ENCODE peak calls at places on chromosome 19, in eight cellular contexts. F is colonic mucosa, W is aorta, V is heart right ventricle, S is AG04450, E is uterus, B is transverse colon, O is right cardiac atrium. G is an unnamed sample.

GRCh38 chr19:2548966-2549365 is 73.0 kb downstream of the GADD45B start:
- DNase-seq in F (no peak), W (peak), V (no peak), S (no peak), E (no peak), B (no peak), O (peak), G (no peak)

GRCh38 chr19:38321646-38322323 is 2.1 kb downstream of the KCNK6 start:
- DNase-seq in F (no peak), W (peak), V (peak), S (no peak), E (peak), B (peak), O (peak), G (no peak)

GRCh38 chr19:18433039-18433691 is 4.8 kb downstream of the ISYNA1 start:
- DNase-seq in F (no peak), W (no peak), V (no peak), S (no peak), E (peak), B (no peak), O (peak), G (no peak)

GRCh38 chr19:30004403-30004802 is 62.4 kb downstream of the URI1 start:
- DNase-seq in F (no peak), W (no peak), V (no peak), S (no peak), E (no peak), B (no peak), O (no peak), G (no peak)

GRCh38 chr19:38265213-38265861 is 964 bp downstream of the SPINT2 start:
- DNase-seq in F (peak), W (peak), V (no peak), S (no peak), E (no peak), B (peak), O (peak), G (peak)

GRCh38 chr19:7177926-7178325 is 108.4 kb downstream of the ZNF557 start:
- DNase-seq in F (no peak), W (no peak), V (no peak), S (no peak), E (no peak), B (no peak), O (no peak), G (no peak)

GRCh38 chr19:39200818-39201145 is 3.3 kb downstream of the SYCN start:
- DNase-seq in F (no peak), W (no peak), V (no peak), S (no peak), E (no peak), B (no peak), O (peak), G (no peak)

GRCh38 chr19:5971714-5972354 is 6.1 kb downstream of the RANBP3 start:
- DNase-seq in F (no peak), W (no peak), V (no peak), S (no peak), E (no peak), B (no peak), O (no peak), G (no peak)

GRCh38 chr19:40702337-40703012 is 12.0 kb upstream of the NUMBL start:
- DNase-seq in F (no peak), W (no peak), V (peak), S (no peak), E (peak), B (no peak), O (peak), G (no peak)

GRCh38 chr19:4229179-4229931 is at the start of gene EBI3:
- DNase-seq in F (no peak), W (peak), V (no peak), S (no peak), E (no peak), B (peak), O (peak), G (no peak)

GRCh38 chr19:12484371-12485322 is at the start of gene ZNF709:
- DNase-seq in F (peak), W (peak), V (peak), S (peak), E (peak), B (peak), O (peak), G (peak)

GRCh38 chr19:19686580-19686979 is 17.9 kb downstream of the ZNF101 start:
- DNase-seq in F (no peak), W (no peak), V (no peak), S (no peak), E (no peak), B (no peak), O (no peak), G (no peak)

GRCh38 chr19:36528921-36529518 is 949 bp upstream of the ZNF260 start:
- DNase-seq in F (no peak), W (no peak), V (no peak), S (no peak), E (no peak), B (no peak), O (no peak), G (no peak)

GRCh38 chr19:53991224-53992113 is at the start of gene CACNG6:
- DNase-seq in F (no peak), W (no peak), V (no peak), S (no peak), E (no peak), B (no peak), O (peak), G (no peak)

GRCh38 chr19:50334741-50335421 is 5.7 kb upstream of the KCNC3 start:
- DNase-seq in F (no peak), W (no peak), V (no peak), S (no peak), E (no peak), B (no peak), O (no peak), G (no peak)

GRCh38 chr19:54172764-54173699 is at the start of gene TMC4:
- DNase-seq in F (peak), W (no peak), V (no peak), S (no peak), E (no peak), B (peak), O (peak), G (peak)

GRCh38 chr19:13155472-13156284 is 5.5 kb downstream of the IER2 start:
- DNase-seq in F (peak), W (peak), V (peak), S (no peak), E (peak), B (peak), O (peak), G (peak)

GRCh38 chr19:5905072-5905778 is 553 bp downstream of the VMAC start:
- DNase-seq in F (no peak), W (no peak), V (no peak), S (no peak), E (no peak), B (no peak), O (peak), G (no peak)

GRCh38 chr19:7641288-7642276 is 4.7 kb downstream of the STXBP2 start:
- DNase-seq in F (no peak), W (no peak), V (no peak), S (no peak), E (no peak), B (no peak), O (peak), G (no peak)

GRCh38 chr19:35528218-35529038 is at the start of gene SBSN:
- DNase-seq in F (no peak), W (no peak), V (no peak), S (no peak), E (no peak), B (no peak), O (peak), G (no peak)

GRCh38 chr19:50158577-50158976 is 4.5 kb downstream of the IZUMO2 start:
- DNase-seq in F (no peak), W (no peak), V (no peak), S (no peak), E (no peak), B (no peak), O (no peak), G (no peak)

GRCh38 chr19:46000497-46001246 is 5.4 kb downstream of the CCDC61 start:
- DNase-seq in F (peak), W (peak), V (peak), S (no peak), E (no peak), B (peak), O (peak), G (peak)

GRCh38 chr19:45275370-45275971 is 24.4 kb downstream of the MARK4 start:
- DNase-seq in F (no peak), W (no peak), V (no peak), S (no peak), E (no peak), B (no peak), O (no peak), G (no peak)

GRCh38 chr19:39448271-39448670 is 2.9 kb downstream of the SUPT5H start:
- DNase-seq in F (no peak), W (no peak), V (no peak), S (no peak), E (no peak), B (no peak), O (peak), G (no peak)

GRCh38 chr19:19662866-19663291 is 597 bp downstream of the ATP13A1 start:
- DNase-seq in F (peak), W (no peak), V (no peak), S (no peak), E (no peak), B (no peak), O (no peak), G (peak)

GRCh38 chr19:30167206-30167903 is 204.8 kb upstream of the ZNF536 start:
- DNase-seq in F (no peak), W (no peak), V (no peak), S (no peak), E (no peak), B (no peak), O (no peak), G (no peak)

GRCh38 chr19:55118401-55118991 is 1.1 kb upstream of the PPP1R12C start:
- DNase-seq in F (peak), W (peak), V (peak), S (no peak), E (peak), B (peak), O (peak), G (peak)

GRCh38 chr19:3389876-3390361 is 23.5 kb downstream of the NFIC start:
- DNase-seq in F (peak), W (no peak), V (no peak), S (no peak), E (no peak), B (no peak), O (no peak), G (no peak)

GRCh38 chr19:17450264-17451075 is 2.0 kb upstream of the TMEM221 start:
- DNase-seq in F (no peak), W (no peak), V (no peak), S (no peak), E (no peak), B (no peak), O (no peak), G (peak)

GRCh38 chr19:39160523-39160861 is 34.9 kb downstream of the PAK4 start:
- DNase-seq in F (no peak), W (peak), V (peak), S (peak), E (peak), B (no peak), O (peak), G (no peak)

GRCh38 chr19:53132231-53132991 is at the start of gene ZNF415:
- DNase-seq in F (peak), W (peak), V (peak), S (peak), E (peak), B (peak), O (peak), G (peak)

GRCh38 chr19:40371802-40372122 is 18.2 kb downstream of the HIPK4 start:
- DNase-seq in F (no peak), W (no peak), V (no peak), S (no peak), E (no peak), B (no peak), O (no peak), G (no peak)

GRCh38 chr19:34173145-34173956 is 1.0 kb downstream of the LSM14A start:
- DNase-seq in F (peak), W (peak), V (no peak), S (no peak), E (peak), B (peak), O (no peak), G (peak)

GRCh38 chr19:35299523-35300339 is 7.8 kb downstream of the MAG start:
- DNase-seq in F (no peak), W (no peak), V (no peak), S (no peak), E (no peak), B (no peak), O (peak), G (peak)

GRCh38 chr19:14073925-14074838 is 1.6 kb downstream of the MISP3 start:
- DNase-seq in F (peak), W (no peak), V (no peak), S (no peak), E (peak), B (peak), O (peak), G (peak)

GRCh38 chr19:55591555-55591954 is 7.8 kb downstream of the FIZ1 start:
- DNase-seq in F (no peak), W (no peak), V (no peak), S (no peak), E (no peak), B (no peak), O (peak), G (no peak)

GRCh38 chr19:33727331-33728028 is 69.2 kb upstream of the KCTD15 start:
- DNase-seq in F (no peak), W (no peak), V (no peak), S (no peak), E (no peak), B (no peak), O (no peak), G (no peak)

GRCh38 chr19:9018163-9018875 is 8.1 kb upstream of the MUC16 start:
- DNase-seq in F (no peak), W (no peak), V (no peak), S (no peak), E (peak), B (no peak), O (peak), G (no peak)

GRCh38 chr19:49019242-49019932 is 2.5 kb upstream of the LHB start:
- DNase-seq in F (peak), W (peak), V (peak), S (no peak), E (peak), B (peak), O (peak), G (peak)
- H3K27ac ChIP-seq in F (no peak), W (no peak), V (no peak), S (no peak), E (no peak), B (no peak), O (no peak), G (no peak)

GRCh38 chr19:1435378-1435989 is 2.7 kb upstream of the RPS15 start:
- DNase-seq in F (no peak), W (no peak), V (no peak), S (no peak), E (no peak), B (no peak), O (no peak), G (no peak)

GRCh38 chr19:1438933-1439358 is 750 bp downstream of the RPS15 start:
- DNase-seq in F (no peak), W (no peak), V (no peak), S (no peak), E (no peak), B (no peak), O (no peak), G (no peak)

GRCh38 chr19:1438035-1438932 is at the start of gene RPS15:
- DNase-seq in F (peak), W (peak), V (peak), S (peak), E (peak), B (peak), O (peak), G (peak)

GRCh38 chr19:1440418-1440801 is 2.2 kb downstream of the RPS15 start:
- DNase-seq in F (no peak), W (no peak), V (no peak), S (no peak), E (no peak), B (no peak), O (no peak), G (no peak)

GRCh38 chr19:1437609-1438008 is 587 bp upstream of the RPS15 start:
- DNase-seq in F (no peak), W (no peak), V (no peak), S (no peak), E (no peak), B (no peak), O (no peak), G (no peak)
- H3K4me3 ChIP-seq in F (peak), W (no peak), V (no peak), S (no peak), E (no peak), B (no peak), O (no peak), G (no peak)

DNA sequence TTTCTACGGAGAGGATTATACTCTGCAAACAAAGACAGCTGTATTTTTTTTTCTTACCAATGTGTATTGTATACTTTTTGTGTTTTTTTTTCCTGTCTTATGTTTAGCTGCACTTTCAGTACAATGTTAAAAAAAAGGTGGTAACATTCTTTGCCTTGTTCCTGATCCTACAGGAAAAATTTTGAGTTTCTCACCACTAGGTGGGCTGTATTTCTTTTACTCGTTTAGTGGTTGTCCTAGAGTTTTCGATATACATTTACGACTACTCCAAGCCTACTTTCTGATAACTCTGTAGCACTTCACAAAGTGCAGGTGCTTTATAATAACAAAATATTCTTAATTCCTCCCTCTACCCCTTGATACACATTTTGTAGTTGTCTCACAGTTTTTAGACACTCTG is 652.2 kb downstream of the UQCRFS1 start:
- DNase-seq in F (no peak), W (no peak), V (no peak), S (no peak), E (no peak), B (no peak), O (no peak), G (no peak)
- H3K27ac ChIP-seq in F (no peak), W (no peak), V (no peak), S (no peak), E (no peak), B (no peak), O (no peak), G (no peak)

GRCh38 chr19:42177686-42178019 is 39.8 kb downstream of the DEDD2 start:
- DNase-seq in F (no peak), W (no peak), V (no peak), S (no peak), E (no peak), B (no peak), O (no peak), G (no peak)
- H3K4me3 ChIP-seq in F (no peak), W (no peak), V (no peak), S (no peak), E (no peak), B (no peak), O (no peak), G (no peak)

GRCh38 chr19:10416083-10416379 is 4.3 kb upstream of the PDE4A start:
- DNase-seq in F (no peak), W (no peak), V (no peak), S (no peak), E (no peak), B (no peak), O (no peak), G (no peak)

GRCh38 chr19:10416380-10417257 is 3.7 kb upstream of the PDE4A start:
- DNase-seq in F (peak), W (peak), V (peak), S (peak), E (peak), B (peak), O (peak), G (peak)

GRCh38 chr19:10408511-10409291 is 5.4 kb upstream of the CDC37 start:
- DNase-seq in F (no peak), W (peak), V (no peak), S (no peak), E (no peak), B (peak), O (peak), G (no peak)

GRCh38 chr19:10407102-10407501 is 3.8 kb upstream of the CDC37 start:
- DNase-seq in F (no peak), W (no peak), V (no peak), S (no peak), E (no peak), B (no peak), O (no peak), G (no peak)

DNA sequence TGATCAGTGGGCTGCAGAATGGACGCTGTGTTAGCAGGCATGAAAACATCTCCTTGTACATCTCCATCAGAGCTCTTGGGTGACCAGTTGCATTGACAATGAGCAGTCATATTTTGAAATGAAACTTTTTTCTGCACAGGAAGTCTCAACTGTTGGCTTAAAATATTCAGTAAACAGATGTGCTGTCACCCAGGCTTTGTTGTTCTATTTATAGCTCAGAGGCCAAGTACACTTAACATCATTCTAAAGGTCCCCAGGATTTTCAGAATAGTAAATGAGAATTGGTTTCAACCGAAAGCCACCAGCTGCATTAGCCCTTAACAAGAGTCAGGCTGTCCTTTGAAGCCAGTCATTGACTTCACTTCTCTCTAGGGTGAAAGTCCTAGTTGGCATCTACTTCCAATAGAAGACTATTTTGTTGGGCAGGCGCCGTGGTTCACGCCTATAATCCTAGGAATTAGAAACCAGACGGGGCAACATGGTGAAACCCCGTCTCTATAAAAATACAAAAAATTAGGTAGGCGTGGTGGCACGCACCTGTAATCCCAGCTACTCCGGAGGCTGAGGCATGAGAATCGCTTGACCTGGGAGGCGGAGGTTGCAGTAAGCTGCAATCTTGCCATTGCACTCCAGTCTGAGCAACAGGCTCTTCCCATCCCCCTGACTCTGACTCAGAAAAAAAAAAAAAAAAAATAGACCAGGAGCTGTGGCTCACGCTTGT is 7.9 kb upstream of the PDE4A start:
- DNase-seq in F (no peak), W (no peak), V (no peak), S (no peak), E (no peak), B (no peak), O (no peak), G (no peak)
- H3K27ac ChIP-seq in F (no peak), W (no peak), V (peak), S (no peak), E (no peak), B (peak), O (no peak), G (peak)

GRCh38 chr19:47109177-47109540 is 4.4 kb downstream of the ZC3H4 start:
- DNase-seq in F (no peak), W (no peak), V (no peak), S (no peak), E (no peak), B (no peak), O (no peak), G (no peak)
- H3K4me3 ChIP-seq in F (no peak), W (no peak), V (no peak), S (peak), E (no peak), B (peak), O (no peak), G (no peak)

GRCh38 chr19:47725759-47726401 is 12.7 kb downstream of the EHD2 start:
- DNase-seq in F (no peak), W (no peak), V (no peak), S (no peak), E (no peak), B (no peak), O (no peak), G (no peak)
- H3K27ac ChIP-seq in F (no peak), W (no peak), V (no peak), S (peak), E (peak), B (peak), O (no peak), G (no peak)

DNA sequence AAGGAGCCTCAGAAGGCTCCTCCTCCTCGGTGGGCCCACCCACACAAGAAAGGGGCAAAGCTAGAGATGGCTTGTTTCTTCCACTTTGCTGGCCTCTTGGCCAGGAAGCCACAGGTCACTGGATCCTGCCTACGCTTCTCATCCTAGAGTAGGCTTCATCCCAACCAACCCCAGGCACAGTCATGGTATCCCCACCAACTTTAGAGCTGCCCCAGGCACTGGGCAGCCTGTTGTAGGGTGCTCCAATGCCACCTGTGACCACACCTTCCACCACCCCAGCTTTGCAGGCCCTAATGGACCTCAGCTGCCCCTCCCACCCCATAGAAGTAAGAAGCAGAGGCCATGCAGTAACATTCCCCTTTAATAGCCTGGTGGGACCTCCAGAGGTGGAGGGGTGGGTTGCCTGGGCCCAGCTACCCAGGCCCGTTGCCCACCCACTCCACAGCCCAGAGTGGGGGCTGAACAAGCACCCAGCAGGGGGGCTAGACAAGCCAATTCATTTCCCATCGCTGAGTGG is 522 bp upstream of the CHMP2A start:
- DNase-seq in F (peak), W (peak), V (no peak), S (no peak), E (no peak), B (no peak), O (no peak), G (no peak)
- H3K4me3 ChIP-seq in F (peak), W (no peak), V (peak), S (peak), E (peak), B (peak), O (peak), G (peak)